ENCODE peak calls at places on chromosomes 12 and 14, in six cellular contexts. Y is A549, F is fibroblast of pulmonary artery, M is brain microvascular endothelial cell, H is prostate gland, W is left ventricle myocardium inferior. O is an unnamed sample.
A peak's percentile ranks its signal among the peaks of the same experiment; 100 is the strongest.

GRCh38 chr12:20627001-20627588 is 68.0 kb upstream of the SLCO1C1 start:
- DNase-seq in Y (no peak), F (no peak), M (no peak), H (no peak), W (no peak), O (no peak)

GRCh38 chr12:63935361-63935760 is 90.9 kb downstream of the SRGAP1 start:
- DNase-seq in Y (no peak), F (no peak), M (no peak), H (no peak), W (no peak), O (peak; percentile 39)

GRCh38 chr12:7555752-7556151 is 52.2 kb upstream of the CD163 start:
- DNase-seq in Y (no peak), F (peak; percentile 36), M (peak; percentile 77), H (no peak), W (no peak), O (peak; percentile 80)

GRCh38 chr12:53601296-53601847 is 24.8 kb downstream of the ATF7 start:
- DNase-seq in Y (no peak), F (no peak), M (no peak), H (no peak), W (no peak), O (no peak)

GRCh38 chr12:98955284-98955683 is 310.2 kb downstream of the APAF1 start:
- DNase-seq in Y (peak; percentile 52), F (peak; percentile 5), M (peak; percentile 9), H (no peak), W (no peak), O (no peak)

GRCh38 chr14:73258845-73259611 is 21.7 kb downstream of the PAPLN start:
- DNase-seq in Y (no peak), F (no peak), M (no peak), H (no peak), W (no peak), O (no peak)

GRCh38 chr12:27781680-27782079 is 1.6 kb upstream of the MANSC4 start:
- DNase-seq in Y (no peak), F (peak; percentile 64), M (peak; percentile 3), H (no peak), W (no peak), O (peak; percentile 67)

GRCh38 chr12:41514050-41514449 is 325.9 kb downstream of the PDZRN4 start:
- DNase-seq in Y (no peak), F (no peak), M (no peak), H (no peak), W (no peak), O (no peak)

GRCh38 chr12:94225506-94225905 is 77.1 kb downstream of the PLXNC1 start:
- DNase-seq in Y (no peak), F (no peak), M (no peak), H (no peak), W (no peak), O (no peak)

GRCh38 chr14:32601908-32602307 is 272.8 kb downstream of the AKAP6 start:
- DNase-seq in Y (no peak), F (peak; percentile 31), M (no peak), H (no peak), W (no peak), O (no peak)

GRCh38 chr14:55580401-55581010 is 499 bp downstream of the KTN1 start:
- DNase-seq in Y (peak; percentile 22), F (no peak), M (no peak), H (peak; percentile 19), W (peak; percentile 63), O (peak; percentile 31)

GRCh38 chr14:105864651-105865265 is 338.4 kb downstream of the TMEM121 start:
- DNase-seq in Y (no peak), F (no peak), M (no peak), H (no peak), W (peak; percentile 6), O (no peak)

GRCh38 chr14:67710209-67710608 is 8.5 kb downstream of the RDH12 start:
- DNase-seq in Y (peak; percentile 51), F (no peak), M (no peak), H (no peak), W (no peak), O (peak; percentile 28)

DNA sequence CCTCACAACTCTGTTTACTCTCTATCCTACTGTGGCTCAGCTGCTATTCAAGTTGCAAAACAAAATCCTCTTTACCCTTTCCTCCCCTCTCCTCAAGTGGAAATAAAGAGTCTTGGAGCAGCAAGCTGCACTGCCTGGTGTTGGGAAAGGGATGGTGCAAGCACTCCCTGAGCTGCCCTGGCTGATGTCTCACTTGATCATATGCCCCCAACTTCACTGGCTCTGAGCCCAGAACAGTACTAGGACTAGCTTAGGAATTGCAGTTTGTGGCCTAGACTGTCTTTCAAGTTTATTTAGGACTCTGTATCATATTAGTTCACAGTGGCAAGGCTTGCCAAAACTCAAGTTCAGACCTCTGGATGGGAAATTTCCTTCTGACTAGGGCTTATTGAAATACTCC is 1683.8 kb upstream of the SEL1L start:
- DNase-seq in Y (no peak), F (peak; percentile 27), M (peak; percentile 48), H (no peak), W (no peak), O (peak; percentile 7)
- TF ChIP-seq CTCF in Y (no peak), F (no peak), M (no peak), H (no peak), W (peak; percentile 23), O (no peak)

DNA sequence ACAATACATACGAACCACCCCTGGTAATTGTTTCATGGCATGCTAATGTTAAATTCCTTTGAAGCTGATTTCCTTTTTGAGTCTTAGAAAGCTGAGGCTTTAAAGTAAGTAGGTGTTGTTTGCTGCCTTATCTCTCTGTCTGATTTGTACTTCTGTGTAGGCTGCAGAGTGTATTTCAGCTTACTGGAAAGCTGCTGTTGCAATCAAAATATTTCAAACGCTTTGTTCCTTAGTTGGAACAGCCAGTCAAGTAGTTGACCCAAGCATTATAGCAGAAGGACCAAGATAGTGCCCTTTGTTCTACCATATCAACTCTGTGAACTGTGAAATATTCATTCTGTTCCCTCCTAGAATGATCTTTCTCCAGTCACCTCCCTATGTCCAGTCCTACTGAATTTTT is 3.1 kb downstream of the PKP2 start:
- DNase-seq in Y (no peak), F (peak; percentile 60), M (no peak), H (no peak), W (no peak), O (peak; percentile 61)
- H3K4me3 ChIP-seq in Y (no peak overlapping the region), F (peak overlapping the region; percentile 10), M (no peak overlapping the region), H (no peak overlapping the region), W (peak overlapping the region; percentile 81), O (no peak overlapping the region)

GRCh38 chr12:4269279-4269991 is 4.1 kb upstream of the CCND2 start:
- DNase-seq in Y (no peak), F (peak; percentile 70), M (peak; percentile 34), H (no peak), W (peak; percentile 86), O (peak; percentile 49)
- TF ChIP-seq CTCF in Y (no peak), F (no peak), M (no peak), H (peak; percentile 19), W (peak; percentile 37), O (no peak)

GRCh38 chr14:59632381-59632780 is 55.8 kb upstream of the CCDC175 start:
- DNase-seq in Y (peak; percentile 39), F (peak; percentile 49), M (peak; percentile 13), H (peak; percentile 16), W (no peak), O (peak; percentile 23)

GRCh38 chr14:59627011-59627520 is 50.5 kb upstream of the CCDC175 start:
- DNase-seq in Y (no peak), F (no peak), M (no peak), H (no peak), W (no peak), O (no peak)

GRCh38 chr14:59630281-59630963 is 53.8 kb upstream of the CCDC175 start:
- DNase-seq in Y (no peak), F (peak; percentile 6), M (no peak), H (no peak), W (no peak), O (no peak)

GRCh38 chr14:59631237-59631636 is 54.6 kb upstream of the CCDC175 start:
- DNase-seq in Y (peak; percentile 12), F (peak; percentile 1), M (no peak), H (no peak), W (no peak), O (peak; percentile 10)

GRCh38 chr14:59629384-59630158 is 53.0 kb upstream of the CCDC175 start:
- DNase-seq in Y (no peak), F (no peak), M (no peak), H (no peak), W (no peak), O (no peak)
- H3K4me3 ChIP-seq in Y (no peak overlapping the region), F (no peak overlapping the region), M (no peak overlapping the region), H (no peak overlapping the region), W (no peak overlapping the region), O (no peak overlapping the region)

DNA sequence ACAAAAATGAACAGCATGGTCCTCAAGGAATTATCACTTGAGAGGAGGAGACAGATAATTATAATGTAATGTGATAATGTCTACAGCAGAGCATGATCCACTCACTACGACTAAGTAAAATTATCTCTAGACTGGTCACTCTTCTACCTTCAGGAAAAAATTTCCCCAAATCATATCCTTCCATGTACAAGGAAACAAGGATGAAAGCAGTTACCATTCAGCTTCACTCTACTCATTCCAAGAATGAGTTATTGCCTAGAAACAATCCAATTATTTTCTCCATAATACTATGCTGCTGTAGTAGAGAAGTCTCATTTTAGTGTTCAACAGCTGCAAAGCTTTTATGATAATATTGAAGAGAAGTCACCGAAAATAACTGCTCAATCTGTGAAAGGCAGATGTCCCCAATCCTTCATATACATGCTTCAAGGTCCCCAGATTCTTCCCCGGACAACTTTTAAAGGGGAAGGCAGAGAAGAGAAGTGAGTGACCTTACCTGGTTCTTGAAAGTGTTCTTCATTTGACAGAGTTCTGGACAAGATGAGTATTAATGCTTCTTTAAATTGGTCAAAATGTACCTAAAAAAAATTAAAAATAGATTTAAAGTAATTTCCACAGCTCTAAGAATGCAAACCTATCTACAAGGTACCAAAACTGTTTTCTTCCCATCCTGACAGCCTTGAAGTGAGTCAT is 24.6 kb downstream of the NIN start:
- DNase-seq in Y (no peak), F (peak; percentile 32), M (no peak), H (no peak), W (no peak), O (no peak)
- TF ChIP-seq CTCF in Y (no peak), F (no peak), M (no peak), H (no peak), W (no peak), O (no peak)

DNA sequence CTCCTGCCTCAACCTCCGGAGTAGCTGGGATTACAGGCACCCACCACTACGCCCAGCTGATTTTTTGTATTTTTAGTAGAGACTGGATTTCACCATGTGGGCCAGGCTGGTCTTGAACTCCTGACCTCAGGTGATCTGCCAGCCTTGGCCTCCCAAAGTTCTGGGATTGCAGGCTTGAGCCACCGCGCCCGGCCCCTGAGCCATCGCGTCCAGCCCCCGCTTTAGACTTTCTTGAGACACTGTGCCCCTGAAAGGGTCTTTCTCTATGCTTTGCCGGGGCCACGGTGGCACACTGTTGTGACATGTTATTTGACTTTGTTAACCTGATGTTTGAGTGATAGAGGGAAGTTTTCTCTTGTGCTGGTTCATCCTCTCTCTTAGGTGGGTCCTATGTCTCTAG is 186.4 kb downstream of the BTG1 start:
- DNase-seq in Y (no peak), F (no peak), M (no peak), H (no peak), W (no peak), O (no peak)
- H3K4me3 ChIP-seq in Y (no peak overlapping the region), F (no peak overlapping the region), M (no peak overlapping the region), H (no peak overlapping the region), W (no peak overlapping the region), O (no peak overlapping the region)

GRCh38 chr12:117498880-117499279 is 137.5 kb upstream of the NOS1 start:
- DNase-seq in Y (no peak), F (no peak), M (no peak), H (no peak), W (no peak), O (no peak)
- TF ChIP-seq CTCF in Y (no peak), F (no peak), M (no peak), H (no peak), W (no peak), O (no peak)

GRCh38 chr12:30756074-30756473 is 1.3 kb upstream of the CAPRIN2 start:
- DNase-seq in Y (peak; percentile 31), F (no peak), M (no peak), H (no peak), W (no peak), O (no peak)
- H3K4me3 ChIP-seq in Y (no peak overlapping the region), F (no peak overlapping the region), M (no peak overlapping the region), H (no peak overlapping the region), W (no peak overlapping the region), O (no peak overlapping the region)